ENCODE peak calls at places on chromosomes 11 and 22, in four cellular contexts. One of them, this sample, is unnamed.

GRCh38 chr11:100629671-100630070 is 57.4 kb upstream of the ARHGAP42 start:
- DNase-seq in H1: no peak
- DNase-seq in IMR-90: no peak
- DNase-seq in H9: no peak
- DNase-seq in this sample: peak; percentile 79

GRCh38 chr22:28024422-28024888 is 105.4 kb upstream of the PITPNB start:
- DNase-seq in H9: no peak
- DNase-seq in IMR-90: no peak
- DNase-seq in H1: no peak
- DNase-seq in this sample: no peak

GRCh38 chr11:73854680-73855079 is 22.0 kb downstream of the COA4 start:
- DNase-seq in IMR-90: peak; percentile 59
- DNase-seq in H9: no peak
- DNase-seq in H1: no peak
- DNase-seq in this sample: no peak

GRCh38 chr22:20117656-20118571 is 888 bp upstream of the TRMT2A start:
- DNase-seq in H1: no peak
- DNase-seq in IMR-90: peak; percentile 25
- DNase-seq in H9: no peak
- DNase-seq in this sample: peak; percentile 21

GRCh38 chr11:62544521-62545436 is 1.8 kb downstream of the AHNAK start:
- DNase-seq in H9: no peak
- DNase-seq in IMR-90: no peak
- DNase-seq in H1: no peak
- DNase-seq in this sample: no peak

GRCh38 chr11:102322560-102322959 is 5.3 kb downstream of the BIRC3 start:
- DNase-seq in IMR-90: no peak
- DNase-seq in H1: no peak
- DNase-seq in H9: no peak
- DNase-seq in this sample: no peak

GRCh38 chr11:19679952-19680823 is 32.4 kb upstream of the NAV2 start:
- DNase-seq in IMR-90: peak; percentile 99
- DNase-seq in H1: peak; percentile 39
- DNase-seq in H9: peak; percentile 52
- DNase-seq in this sample: peak; percentile 84

GRCh38 chr11:117107701-117108590 is 9.7 kb upstream of the SIK3 start:
- DNase-seq in H1: no peak
- DNase-seq in H9: no peak
- DNase-seq in IMR-90: peak; percentile 68
- DNase-seq in this sample: no peak

GRCh38 chr22:38435010-38435409 is 20.0 kb downstream of the KCNJ4 start:
- DNase-seq in IMR-90: no peak
- DNase-seq in H1: no peak
- DNase-seq in H9: peak; percentile 79
- DNase-seq in this sample: peak; percentile 58

GRCh38 chr11:76606102-76606793 is 64.3 kb downstream of the LRRC32 start:
- DNase-seq in H9: peak; percentile 25
- DNase-seq in H1: no peak
- DNase-seq in IMR-90: no peak
- DNase-seq in this sample: no peak

GRCh38 chr22:22593964-22594656 is 35.0 kb upstream of the PRAME start:
- DNase-seq in H9: peak; percentile 63
- DNase-seq in H1: no peak
- DNase-seq in IMR-90: peak; percentile 53
- DNase-seq in this sample: peak; percentile 72

GRCh38 chr22:36771376-36772063 is 4.4 kb downstream of the IFT27 start:
- DNase-seq in IMR-90: no peak
- DNase-seq in H1: no peak
- DNase-seq in H9: no peak
- DNase-seq in this sample: no peak

GRCh38 chr11:128125723-128126122 is 461.6 kb downstream of the ETS1 start:
- DNase-seq in IMR-90: no peak
- DNase-seq in H1: no peak
- DNase-seq in H9: no peak
- DNase-seq in this sample: peak; percentile 3

GRCh38 chr22:28883917-28884753 is 763 bp downstream of the ZNRF3 start:
- DNase-seq in IMR-90: peak; percentile 44
- DNase-seq in H1: no peak
- DNase-seq in H9: peak; percentile 66
- DNase-seq in this sample: peak; percentile 77

GRCh38 chr11:71228961-71229360 is 23.4 kb downstream of the SHANK2 start:
- DNase-seq in IMR-90: no peak
- DNase-seq in H1: no peak
- DNase-seq in H9: no peak
- DNase-seq in this sample: no peak

GRCh38 chr11:93497575-93497974 is 45.6 kb downstream of the SMCO4 start:
- DNase-seq in H9: no peak
- DNase-seq in IMR-90: no peak
- DNase-seq in H1: no peak
- DNase-seq in this sample: no peak

GRCh38 chr11:15127341-15127740 is 12.6 kb downstream of the INSC start:
- DNase-seq in H1: no peak
- DNase-seq in H9: no peak
- DNase-seq in IMR-90: peak; percentile 81
- DNase-seq in this sample: no peak

DNA sequence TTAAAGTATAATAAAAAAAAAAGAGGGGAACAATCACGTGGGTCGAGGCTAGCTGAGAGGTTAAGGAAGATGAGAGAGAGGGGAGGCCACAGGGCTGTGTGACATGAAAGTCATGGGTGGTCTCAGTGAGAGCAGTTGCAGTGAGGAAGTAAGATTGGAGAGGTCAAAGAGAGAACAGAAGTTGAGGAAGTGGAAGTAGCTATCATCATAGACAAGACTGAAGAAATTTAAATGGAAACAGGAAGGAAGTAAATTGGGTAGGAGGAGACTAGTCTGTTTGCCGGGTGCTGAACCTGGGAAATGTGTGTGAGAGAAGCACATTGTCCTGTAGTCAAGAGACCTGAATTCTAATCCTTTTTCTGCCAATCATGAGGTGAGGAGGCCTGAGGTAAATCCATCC is 79.9 kb upstream of the CD44 start:
- DNase-seq in H9: no peak
- DNase-seq in IMR-90: no peak
- DNase-seq in H1: no peak
- DNase-seq in this sample: no peak
- H3K4me2 ChIP-seq in H9: no peak overlapping the region
- H3K4me2 ChIP-seq in IMR-90: no peak overlapping the region
- H3K4me2 ChIP-seq in H1: no peak overlapping the region
- H3K4me2 ChIP-seq in this sample: no peak overlapping the region

GRCh38 chr11:1831338-1832180 is 3.2 kb upstream of the SYT8 start:
- DNase-seq in H9: no peak
- DNase-seq in IMR-90: no peak
- DNase-seq in H1: no peak
- DNase-seq in this sample: no peak

GRCh38 chr11:1830119-1830499 is 4.7 kb upstream of the SYT8 start:
- DNase-seq in H9: no peak
- DNase-seq in H1: no peak
- DNase-seq in IMR-90: no peak
- DNase-seq in this sample: no peak

GRCh38 chr11:1829039-1829820 is 5.6 kb upstream of the SYT8 start:
- DNase-seq in IMR-90: peak; percentile 43
- DNase-seq in H1: no peak
- DNase-seq in H9: no peak
- DNase-seq in this sample: no peak

GRCh38 chr11:1832181-1832988 is 2.4 kb upstream of the SYT8 start:
- DNase-seq in IMR-90: no peak
- DNase-seq in H1: no peak
- DNase-seq in H9: peak; percentile 72
- DNase-seq in this sample: peak; percentile 26

GRCh38 chr11:1830500-1831223 is 4.1 kb upstream of the SYT8 start:
- DNase-seq in H9: no peak
- DNase-seq in H1: no peak
- DNase-seq in IMR-90: no peak
- DNase-seq in this sample: no peak
- H3K4ac ChIP-seq in H9: no peak overlapping the region
- H3K4ac ChIP-seq in H1: no peak overlapping the region
- H3K4ac ChIP-seq in IMR-90: no peak overlapping the region
- H3K4ac ChIP-seq in this sample: no peak overlapping the region

GRCh38 chr11:80197155-80197554 is 756.3 kb upstream of the TENM4 start:
- DNase-seq in H9: no peak
- DNase-seq in H1: no peak
- DNase-seq in IMR-90: no peak
- DNase-seq in this sample: no peak
- H3K56ac ChIP-seq in H9: no peak overlapping the region
- H3K56ac ChIP-seq in H1: no peak overlapping the region
- H3K56ac ChIP-seq in IMR-90: no peak overlapping the region
- H3K56ac ChIP-seq in this sample: no peak overlapping the region

GRCh38 chr11:17408026-17408425 is 19.6 kb upstream of the KCNJ11 start:
- DNase-seq in H9: no peak
- DNase-seq in IMR-90: no peak
- DNase-seq in H1: no peak
- DNase-seq in this sample: no peak
- H3K4me2 ChIP-seq in H9: no peak overlapping the region
- H3K4me2 ChIP-seq in IMR-90: no peak overlapping the region
- H3K4me2 ChIP-seq in H1: no peak overlapping the region
- H3K4me2 ChIP-seq in this sample: no peak overlapping the region

GRCh38 chr22:31271026-31271425 is 21.3 kb downstream of the PIK3IP1 start:
- DNase-seq in IMR-90: no peak
- DNase-seq in H9: no peak
- DNase-seq in H1: no peak
- DNase-seq in this sample: peak; percentile 51

GRCh38 chr22:31275018-31275417 is 17.3 kb downstream of the PIK3IP1 start:
- DNase-seq in H1: no peak
- DNase-seq in IMR-90: no peak
- DNase-seq in H9: no peak
- DNase-seq in this sample: no peak

GRCh38 chr22:31271485-31271884 is 20.8 kb downstream of the PIK3IP1 start:
- DNase-seq in IMR-90: no peak
- DNase-seq in H1: no peak
- DNase-seq in H9: no peak
- DNase-seq in this sample: no peak

GRCh38 chr22:31274017-31274416 is 18.3 kb downstream of the PIK3IP1 start:
- DNase-seq in IMR-90: no peak
- DNase-seq in H9: no peak
- DNase-seq in H1: no peak
- DNase-seq in this sample: no peak

DNA sequence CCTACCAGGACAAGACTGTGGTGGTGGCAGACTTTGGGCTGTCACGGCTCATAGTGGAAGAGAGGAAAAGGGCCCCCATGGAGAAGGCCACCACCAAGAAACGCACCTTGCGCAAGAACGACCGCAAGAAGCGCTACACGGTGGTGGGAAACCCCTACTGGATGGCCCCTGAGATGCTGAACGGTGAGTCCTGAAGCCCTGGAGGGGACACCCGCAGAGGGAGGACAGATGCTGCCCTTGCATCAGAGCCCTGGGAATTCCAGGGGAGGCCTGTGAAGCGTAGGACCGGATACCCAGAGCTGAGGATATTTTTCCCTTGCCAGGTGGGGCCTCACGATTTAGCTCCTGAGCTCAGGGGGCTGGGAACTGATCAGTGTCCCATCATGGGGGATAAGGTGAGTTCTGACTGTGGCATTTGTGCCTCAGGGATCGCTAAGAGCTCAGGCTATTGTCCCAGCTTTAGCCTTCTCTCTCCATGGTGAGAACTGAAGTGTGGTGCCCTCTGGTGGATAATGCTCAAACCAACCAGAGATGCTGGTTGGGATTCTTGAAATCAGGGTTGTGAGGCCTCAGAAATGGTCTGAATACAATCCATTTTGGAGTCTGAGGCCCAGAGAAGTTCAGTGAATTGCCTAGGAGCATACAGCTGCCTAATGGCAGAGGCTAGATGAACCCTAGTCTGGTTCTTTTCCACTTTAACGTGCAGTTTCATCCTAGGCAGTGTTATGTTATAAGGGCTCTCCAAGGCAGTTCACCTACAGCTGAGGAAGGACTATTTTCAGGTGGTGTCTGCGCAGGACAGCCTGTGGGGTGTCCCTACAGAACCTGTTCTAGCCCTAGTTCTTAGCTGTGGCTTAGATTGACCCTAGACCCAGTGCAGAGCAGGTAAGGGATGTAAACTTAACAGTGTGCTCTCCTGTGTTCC is 19.5 kb downstream of the PIK3IP1 start:
- DNase-seq in H9: peak; percentile 75
- DNase-seq in H1: no peak
- DNase-seq in IMR-90: peak; percentile 67
- DNase-seq in this sample: peak; percentile 93
- H3K4ac ChIP-seq in H9: no peak overlapping the region
- H3K4ac ChIP-seq in H1: no peak overlapping the region
- H3K4ac ChIP-seq in IMR-90: no peak overlapping the region
- H3K4ac ChIP-seq in this sample: no peak overlapping the region

GRCh38 chr11:75325713-75326438 is 25.6 kb downstream of the ARRB1 start:
- DNase-seq in H1: no peak
- DNase-seq in H9: no peak
- DNase-seq in IMR-90: peak; percentile 97
- DNase-seq in this sample: peak; percentile 56

GRCh38 chr11:75323609-75324008 is 27.9 kb downstream of the ARRB1 start:
- DNase-seq in IMR-90: no peak
- DNase-seq in H1: no peak
- DNase-seq in H9: no peak
- DNase-seq in this sample: peak; percentile 31

GRCh38 chr11:75324189-75324588 is 27.3 kb downstream of the ARRB1 start:
- DNase-seq in IMR-90: no peak
- DNase-seq in H9: no peak
- DNase-seq in H1: no peak
- DNase-seq in this sample: no peak

GRCh38 chr11:75326439-75326810 is 25.0 kb downstream of the ARRB1 start:
- DNase-seq in H9: no peak
- DNase-seq in IMR-90: no peak
- DNase-seq in H1: no peak
- DNase-seq in this sample: no peak

DNA sequence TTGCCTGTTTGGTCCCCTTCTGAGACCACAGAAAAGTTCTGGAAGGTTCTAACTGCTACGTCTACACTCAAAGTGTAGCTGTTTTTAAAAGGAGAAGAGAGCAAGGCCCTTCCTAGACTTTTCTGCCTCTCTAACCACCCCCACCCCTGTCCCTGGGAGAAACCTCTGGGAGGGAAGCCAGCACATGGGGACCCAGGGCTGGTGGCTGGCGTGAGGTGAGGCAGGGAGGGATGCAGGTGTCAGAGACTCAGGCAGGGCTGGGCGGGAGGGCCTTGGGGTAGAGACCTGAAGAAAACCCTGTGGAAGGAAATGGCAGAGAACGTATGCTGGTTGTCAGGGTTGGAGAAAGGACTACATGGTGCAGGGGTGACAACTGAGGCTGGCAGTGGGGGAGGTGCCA is 26.7 kb downstream of the ARRB1 start:
- DNase-seq in IMR-90: no peak
- DNase-seq in H1: no peak
- DNase-seq in H9: no peak
- DNase-seq in this sample: no peak
- H3K56ac ChIP-seq in IMR-90: no peak overlapping the region
- H3K56ac ChIP-seq in H1: no peak overlapping the region
- H3K56ac ChIP-seq in H9: no peak overlapping the region
- H3K56ac ChIP-seq in this sample: peak overlapping the region; percentile 10

DNA sequence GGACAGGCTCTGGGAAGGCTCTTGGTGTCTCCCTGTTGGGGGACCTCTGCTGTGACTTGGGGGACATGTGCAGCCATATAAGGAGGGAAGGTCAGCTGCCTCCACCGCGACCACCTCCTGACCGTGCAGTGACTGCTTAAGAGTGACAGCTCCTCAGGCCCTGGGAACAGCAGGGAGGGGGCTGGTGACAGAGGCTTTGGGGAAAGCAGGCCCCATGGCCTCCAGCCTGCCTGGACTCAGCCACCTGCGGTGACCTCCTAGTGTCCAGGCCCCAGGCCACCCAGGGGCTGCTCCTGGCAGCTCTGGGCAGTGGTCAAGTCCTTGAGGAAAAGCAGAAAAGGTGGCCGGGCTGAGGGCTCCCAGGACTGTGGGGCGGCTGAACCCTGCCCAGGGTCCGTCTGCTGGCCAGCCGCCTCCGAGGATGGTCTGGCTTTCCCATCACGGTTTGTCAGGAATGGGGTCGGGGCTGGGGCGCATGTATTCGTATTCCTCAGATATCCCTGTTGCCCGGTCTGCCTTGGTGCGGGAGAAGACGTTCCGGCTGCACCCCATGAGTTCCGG is 96.8 kb downstream of the WNT7B start:
- DNase-seq in H9: peak; percentile 24
- DNase-seq in IMR-90: no peak
- DNase-seq in H1: no peak
- DNase-seq in this sample: no peak
- H3K4me2 ChIP-seq in H9: peak overlapping the region; percentile 37
- H3K4me2 ChIP-seq in IMR-90: no peak overlapping the region
- H3K4me2 ChIP-seq in H1: peak overlapping the region; percentile 70
- H3K4me2 ChIP-seq in this sample: no peak overlapping the region

This sample was measured in mesendoderm.